ENCODE peak calls at places on chromosomes 11 and 22, in six cellular contexts. One of them, this sample, is unnamed.

GRCh38 chr11:19905280-19905853 is 192.7 kb downstream of the NAV2 start:
- DNase-seq in endothelial cell: no peak
- DNase-seq in fibroblast of lung: peak; percentile 70
- DNase-seq in neural crest cell: no peak
- DNase-seq in GM13977: no peak
- DNase-seq in GM12865: no peak
- DNase-seq in this sample: no peak

GRCh38 chr22:45602824-45603301 is 68.8 kb upstream of the ATXN10 start:
- DNase-seq in fibroblast of lung: peak; percentile 34
- DNase-seq in neural crest cell: no peak
- DNase-seq in endothelial cell: no peak
- DNase-seq in GM12865: peak; percentile 16
- DNase-seq in GM13977: no peak
- DNase-seq in this sample: no peak

GRCh38 chr22:21951931-21952465 is 650 bp downstream of the PPM1F start:
- DNase-seq in neural crest cell: peak; percentile 32
- DNase-seq in fibroblast of lung: peak; percentile 36
- DNase-seq in endothelial cell: peak; percentile 33
- DNase-seq in GM13977: no peak
- DNase-seq in GM12865: peak; percentile 50
- DNase-seq in this sample: peak; percentile 62

GRCh38 chr11:5229388-5229787 is 2.5 kb upstream of the HBB start:
- DNase-seq in endothelial cell: no peak
- DNase-seq in GM13977: no peak
- DNase-seq in GM12865: peak; percentile 5
- DNase-seq in fibroblast of lung: no peak
- DNase-seq in neural crest cell: no peak
- DNase-seq in this sample: no peak

GRCh38 chr11:78851883-78852586 is 277.4 kb upstream of the NARS2 start:
- DNase-seq in endothelial cell: no peak
- DNase-seq in GM12865: no peak
- DNase-seq in fibroblast of lung: no peak
- DNase-seq in GM13977: no peak
- DNase-seq in neural crest cell: no peak
- DNase-seq in this sample: no peak

GRCh38 chr11:127624455-127624854 is 623.9 kb upstream of the KIRREL3 start:
- DNase-seq in GM12865: no peak
- DNase-seq in GM13977: no peak
- DNase-seq in endothelial cell: no peak
- DNase-seq in neural crest cell: no peak
- DNase-seq in fibroblast of lung: peak; percentile 47
- DNase-seq in this sample: peak; percentile 39

GRCh38 chr11:2593393-2593950 is 106.3 kb downstream of the KCNQ1OT1 start:
- DNase-seq in endothelial cell: no peak
- DNase-seq in GM13977: no peak
- DNase-seq in GM12865: no peak
- DNase-seq in neural crest cell: no peak
- DNase-seq in fibroblast of lung: no peak
- DNase-seq in this sample: no peak

GRCh38 chr22:30574095-30574981 is at the start of gene GAL3ST1:
- DNase-seq in endothelial cell: no peak
- DNase-seq in fibroblast of lung: no peak
- DNase-seq in neural crest cell: peak; percentile 40
- DNase-seq in GM12865: no peak
- DNase-seq in GM13977: no peak
- DNase-seq in this sample: no peak

GRCh38 chr11:13053255-13053917 is 44.3 kb downstream of the RASSF10 start:
- DNase-seq in endothelial cell: peak; percentile 14
- DNase-seq in GM13977: no peak
- DNase-seq in fibroblast of lung: no peak
- DNase-seq in neural crest cell: no peak
- DNase-seq in GM12865: no peak
- DNase-seq in this sample: no peak

GRCh38 chr11:24348908-24349307 is 147.9 kb upstream of the LUZP2 start:
- DNase-seq in neural crest cell: no peak
- DNase-seq in GM12865: no peak
- DNase-seq in endothelial cell: no peak
- DNase-seq in GM13977: no peak
- DNase-seq in fibroblast of lung: no peak
- DNase-seq in this sample: no peak

GRCh38 chr11:26827567-26828037 is 105.7 kb upstream of the SLC5A12 start:
- DNase-seq in endothelial cell: no peak
- DNase-seq in neural crest cell: no peak
- DNase-seq in fibroblast of lung: peak; percentile 82
- DNase-seq in GM13977: no peak
- DNase-seq in GM12865: no peak
- DNase-seq in this sample: no peak

GRCh38 chr11:105862736-105863367 is 159.2 kb downstream of the MSANTD4 start:
- DNase-seq in GM13977: peak; percentile 17
- DNase-seq in GM12865: peak; percentile 40
- DNase-seq in endothelial cell: no peak
- DNase-seq in fibroblast of lung: peak; percentile 81
- DNase-seq in neural crest cell: no peak
- DNase-seq in this sample: no peak

GRCh38 chr11:67027943-67028542 is 5.1 kb downstream of the SYT12 start:
- DNase-seq in neural crest cell: no peak
- DNase-seq in fibroblast of lung: no peak
- DNase-seq in GM13977: peak; percentile 71
- DNase-seq in GM12865: peak; percentile 76
- DNase-seq in endothelial cell: no peak
- DNase-seq in this sample: no peak

GRCh38 chr11:66068923-66069714 is 953 bp upstream of the PACS1 start:
- DNase-seq in fibroblast of lung: peak; percentile 34
- DNase-seq in GM13977: peak; percentile 65
- DNase-seq in neural crest cell: no peak
- DNase-seq in GM12865: peak; percentile 86
- DNase-seq in endothelial cell: no peak
- DNase-seq in this sample: no peak

GRCh38 chr11:88520391-88520790 is 182.9 kb upstream of the CTSC start:
- DNase-seq in endothelial cell: no peak
- DNase-seq in neural crest cell: no peak
- DNase-seq in GM13977: no peak
- DNase-seq in fibroblast of lung: no peak
- DNase-seq in GM12865: no peak
- DNase-seq in this sample: no peak

GRCh38 chr11:22976146-22976545 is 115.9 kb upstream of the CCDC179 start:
- DNase-seq in endothelial cell: no peak
- DNase-seq in GM13977: no peak
- DNase-seq in GM12865: no peak
- DNase-seq in neural crest cell: no peak
- DNase-seq in fibroblast of lung: peak; percentile 92
- DNase-seq in this sample: no peak

GRCh38 chr11:78654071-78654470 is 79.4 kb upstream of the NARS2 start:
- DNase-seq in GM13977: no peak
- DNase-seq in fibroblast of lung: no peak
- DNase-seq in endothelial cell: no peak
- DNase-seq in GM12865: no peak
- DNase-seq in neural crest cell: no peak
- DNase-seq in this sample: no peak

GRCh38 chr11:103380031-103380430 is 270.8 kb downstream of the DYNC2H1 start:
- DNase-seq in GM12865: no peak
- DNase-seq in neural crest cell: no peak
- DNase-seq in fibroblast of lung: no peak
- DNase-seq in endothelial cell: no peak
- DNase-seq in GM13977: no peak
- DNase-seq in this sample: no peak

GRCh38 chr11:69368119-69368880 is 74.3 kb downstream of the MYEOV start:
- DNase-seq in fibroblast of lung: no peak
- DNase-seq in endothelial cell: peak; percentile 0
- DNase-seq in GM12865: no peak
- DNase-seq in neural crest cell: no peak
- DNase-seq in GM13977: no peak
- DNase-seq in this sample: no peak

GRCh38 chr11:13329670-13330401 is 52.2 kb downstream of the BMAL1 start:
- DNase-seq in GM13977: no peak
- DNase-seq in fibroblast of lung: no peak
- DNase-seq in GM12865: no peak
- DNase-seq in endothelial cell: no peak
- DNase-seq in neural crest cell: no peak
- DNase-seq in this sample: no peak

GRCh38 chr22:19723990-19724827 is 870 bp downstream of the GP1BB start:
- DNase-seq in GM13977: peak; percentile 38
- DNase-seq in neural crest cell: peak; percentile 59
- DNase-seq in GM12865: peak; percentile 37
- DNase-seq in fibroblast of lung: no peak
- DNase-seq in endothelial cell: peak; percentile 83
- DNase-seq in this sample: no peak

GRCh38 chr11:62665630-62666258 is 632 bp downstream of the CSKMT start:
- DNase-seq in fibroblast of lung: peak; percentile 70
- DNase-seq in neural crest cell: no peak
- DNase-seq in GM12865: peak; percentile 74
- DNase-seq in endothelial cell: peak; percentile 52
- DNase-seq in GM13977: no peak
- DNase-seq in this sample: no peak

GRCh38 chr11:86990520-86990919 is 35.3 kb upstream of the FZD4 start:
- DNase-seq in neural crest cell: no peak
- DNase-seq in fibroblast of lung: peak; percentile 28
- DNase-seq in GM13977: no peak
- DNase-seq in GM12865: no peak
- DNase-seq in endothelial cell: no peak
- DNase-seq in this sample: no peak

GRCh38 chr22:21818487-21819182 is 48.8 kb downstream of the MAPK1 start:
- DNase-seq in neural crest cell: no peak
- DNase-seq in fibroblast of lung: no peak
- DNase-seq in endothelial cell: no peak
- DNase-seq in GM12865: no peak
- DNase-seq in GM13977: no peak
- DNase-seq in this sample: no peak

GRCh38 chr11:14411818-14412217 is 52.8 kb upstream of the RRAS2 start:
- DNase-seq in neural crest cell: no peak
- DNase-seq in GM13977: no peak
- DNase-seq in GM12865: no peak
- DNase-seq in endothelial cell: no peak
- DNase-seq in fibroblast of lung: peak; percentile 93
- DNase-seq in this sample: no peak

GRCh38 chr22:30717952-30718351 is 23.3 kb downstream of the OSBP2 start:
- DNase-seq in endothelial cell: no peak
- DNase-seq in GM13977: no peak
- DNase-seq in neural crest cell: no peak
- DNase-seq in GM12865: no peak
- DNase-seq in fibroblast of lung: no peak
- DNase-seq in this sample: no peak

GRCh38 chr11:116438651-116439479 is 333.9 kb downstream of the BUD13 start:
- DNase-seq in neural crest cell: no peak
- DNase-seq in fibroblast of lung: no peak
- DNase-seq in GM12865: no peak
- DNase-seq in GM13977: no peak
- DNase-seq in endothelial cell: no peak
- DNase-seq in this sample: no peak

GRCh38 chr22:45911601-45912271 is 65.2 kb downstream of the WNT7B start:
- DNase-seq in neural crest cell: no peak
- DNase-seq in endothelial cell: no peak
- DNase-seq in GM12865: no peak
- DNase-seq in GM13977: no peak
- DNase-seq in fibroblast of lung: peak; percentile 52
- DNase-seq in this sample: no peak

GRCh38 chr11:33696931-33697638 is 3.5 kb downstream of the C11orf91 start:
- DNase-seq in neural crest cell: no peak
- DNase-seq in GM12865: no peak
- DNase-seq in GM13977: no peak
- DNase-seq in fibroblast of lung: no peak
- DNase-seq in endothelial cell: no peak
- DNase-seq in this sample: no peak

GRCh38 chr11:68106165-68106940 is 14.8 kb downstream of the CHKA start:
- DNase-seq in endothelial cell: no peak
- DNase-seq in GM12865: no peak
- DNase-seq in neural crest cell: no peak
- DNase-seq in fibroblast of lung: no peak
- DNase-seq in GM13977: no peak
- DNase-seq in this sample: no peak

GRCh38 chr11:61496602-61497400 is 11.7 kb upstream of the LRRC10B start:
- DNase-seq in endothelial cell: no peak
- DNase-seq in neural crest cell: no peak
- DNase-seq in GM13977: no peak
- DNase-seq in GM12865: no peak
- DNase-seq in fibroblast of lung: no peak
- DNase-seq in this sample: no peak

DNA sequence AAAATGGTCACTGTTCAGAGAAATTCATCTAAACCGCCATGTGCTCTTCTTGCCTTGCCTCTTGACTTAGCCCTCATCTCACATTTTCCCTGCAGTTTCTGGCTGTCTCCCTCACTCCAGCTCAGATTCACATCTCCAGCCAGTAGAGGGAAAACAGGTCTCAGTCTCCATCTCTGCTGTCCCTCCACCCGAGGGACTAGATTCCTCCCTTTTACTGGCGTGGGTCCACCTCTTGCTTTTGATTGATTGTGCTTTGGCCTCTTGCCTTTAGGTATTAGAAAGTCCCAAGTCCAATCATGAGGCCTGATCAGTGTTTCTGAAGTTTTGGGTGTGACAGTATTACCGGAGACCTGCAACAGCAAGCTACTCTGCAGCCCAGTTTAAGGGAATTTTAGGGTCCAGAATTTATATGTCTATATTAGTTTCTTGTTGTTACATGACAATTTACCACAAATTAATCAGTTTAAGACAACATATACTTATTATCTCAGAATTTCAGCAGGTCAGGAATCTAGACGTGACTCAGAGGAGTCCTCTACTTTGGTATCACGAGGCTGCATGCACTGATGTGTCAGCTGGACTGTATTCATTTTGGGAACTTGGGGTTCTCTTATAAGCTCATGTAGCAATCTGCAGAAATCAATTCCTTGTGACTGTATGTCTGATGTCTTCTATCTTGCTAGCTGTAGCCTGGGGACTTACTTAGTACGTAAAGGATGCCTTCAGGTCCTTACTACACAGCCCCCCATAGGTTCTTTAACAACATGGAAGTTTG is 805.2 kb upstream of the CCDC90B start:
- DNase-seq in neural crest cell: no peak
- DNase-seq in fibroblast of lung: no peak
- DNase-seq in endothelial cell: no peak
- DNase-seq in GM13977: no peak
- DNase-seq in GM12865: no peak
- DNase-seq in this sample: no peak
- TF ChIP-seq CTCF in neural crest cell: no peak
- TF ChIP-seq CTCF in fibroblast of lung: no peak
- TF ChIP-seq CTCF in endothelial cell: no peak
- TF ChIP-seq CTCF in GM13977: no peak
- TF ChIP-seq CTCF in GM12865: no peak
- TF ChIP-seq CTCF in this sample: no peak

GRCh38 chr11:73286240-73286810 is 14.2 kb downstream of the P2RY6 start:
- DNase-seq in GM12865: no peak
- DNase-seq in GM13977: no peak
- DNase-seq in fibroblast of lung: no peak
- DNase-seq in neural crest cell: no peak
- DNase-seq in endothelial cell: no peak
- DNase-seq in this sample: no peak
- TF ChIP-seq CTCF in GM12865: no peak
- TF ChIP-seq CTCF in GM13977: no peak
- TF ChIP-seq CTCF in fibroblast of lung: peak; percentile 4
- TF ChIP-seq CTCF in neural crest cell: no peak
- TF ChIP-seq CTCF in endothelial cell: peak; percentile 14
- TF ChIP-seq CTCF in this sample: no peak

GRCh38 chr22:27480487-27480886 is 321.1 kb downstream of the MN1 start:
- DNase-seq in neural crest cell: peak; percentile 53
- DNase-seq in fibroblast of lung: no peak
- DNase-seq in endothelial cell: no peak
- DNase-seq in GM12865: no peak
- DNase-seq in GM13977: no peak
- DNase-seq in this sample: no peak
- TF ChIP-seq CTCF in neural crest cell: no peak
- TF ChIP-seq CTCF in fibroblast of lung: no peak
- TF ChIP-seq CTCF in endothelial cell: no peak
- TF ChIP-seq CTCF in GM12865: no peak
- TF ChIP-seq CTCF in GM13977: no peak
- TF ChIP-seq CTCF in this sample: no peak

GRCh38 chr11:93622043-93622442 is 39.4 kb upstream of the CEP295 start:
- DNase-seq in fibroblast of lung: peak; percentile 3
- DNase-seq in endothelial cell: no peak
- DNase-seq in GM12865: peak; percentile 27
- DNase-seq in GM13977: no peak
- DNase-seq in neural crest cell: no peak
- DNase-seq in this sample: no peak
- TF ChIP-seq CTCF in fibroblast of lung: no peak
- TF ChIP-seq CTCF in endothelial cell: no peak
- TF ChIP-seq CTCF in GM12865: peak; percentile 21
- TF ChIP-seq CTCF in GM13977: peak; percentile 42
- TF ChIP-seq CTCF in neural crest cell: no peak
- TF ChIP-seq CTCF in this sample: no peak

This sample was measured in mesothelial cell of epicardium.